ENCODE peak calls at places on chromosomes 12 and 14, in four cellular contexts. One of them, this sample, is unnamed.

GRCh38 chr12:105198961-105199360 is 37.0 kb downstream of the APPL2 start:
- DNase-seq in foreskin fibroblast: no peak
- DNase-seq in HAP-1: no peak
- DNase-seq in neural crest cell: no peak
- DNase-seq in this sample: no peak

GRCh38 chr14:77201696-77202095 is 20.1 kb downstream of the TMEM63C start:
- DNase-seq in foreskin fibroblast: no peak
- DNase-seq in HAP-1: no peak
- DNase-seq in neural crest cell: no peak
- DNase-seq in this sample: no peak

GRCh38 chr12:63164911-63165310 is 13.9 kb upstream of the AVPR1A start:
- DNase-seq in foreskin fibroblast: no peak
- DNase-seq in HAP-1: no peak
- DNase-seq in neural crest cell: no peak
- DNase-seq in this sample: no peak

GRCh38 chr12:28909291-28909690 is 239.8 kb upstream of the FAR2 start:
- DNase-seq in foreskin fibroblast: peak; percentile 59
- DNase-seq in HAP-1: no peak
- DNase-seq in neural crest cell: no peak
- DNase-seq in this sample: no peak

GRCh38 chr12:3273409-3273853 is 196.3 kb downstream of the TSPAN9 start:
- DNase-seq in foreskin fibroblast: peak; percentile 64
- DNase-seq in HAP-1: no peak
- DNase-seq in neural crest cell: no peak
- DNase-seq in this sample: no peak

GRCh38 chr12:25495336-25496097 is 57.6 kb downstream of the LMNTD1 start:
- DNase-seq in foreskin fibroblast: peak; percentile 91
- DNase-seq in HAP-1: no peak
- DNase-seq in neural crest cell: no peak
- DNase-seq in this sample: no peak

GRCh38 chr14:100856056-100856950 is 30.4 kb downstream of the MEG3 start:
- DNase-seq in foreskin fibroblast: no peak
- DNase-seq in HAP-1: no peak
- DNase-seq in neural crest cell: no peak
- DNase-seq in this sample: no peak

GRCh38 chr14:101020971-101021370 is 117.4 kb upstream of the RTL1 start:
- DNase-seq in foreskin fibroblast: no peak
- DNase-seq in HAP-1: no peak
- DNase-seq in neural crest cell: no peak
- DNase-seq in this sample: peak; percentile 64

GRCh38 chr12:41932470-41932991 is 212.1 kb downstream of the GXYLT1 start:
- DNase-seq in foreskin fibroblast: peak; percentile 33
- DNase-seq in HAP-1: peak; percentile 74
- DNase-seq in neural crest cell: peak; percentile 52
- DNase-seq in this sample: no peak

GRCh38 chr12:121560392-121561021 is 20.3 kb downstream of the KDM2B start:
- DNase-seq in foreskin fibroblast: no peak
- DNase-seq in HAP-1: no peak
- DNase-seq in neural crest cell: no peak
- DNase-seq in this sample: no peak

GRCh38 chr14:33720388-33720787 is 230.5 kb downstream of the EGLN3 start:
- DNase-seq in foreskin fibroblast: no peak
- DNase-seq in HAP-1: no peak
- DNase-seq in neural crest cell: no peak
- DNase-seq in this sample: no peak

GRCh38 chr12:16062611-16063010 is 151.5 kb downstream of the DERA start:
- DNase-seq in foreskin fibroblast: no peak
- DNase-seq in HAP-1: no peak
- DNase-seq in neural crest cell: no peak
- DNase-seq in this sample: no peak

GRCh38 chr14:58914271-58914855 is 274.1 kb upstream of the DAAM1 start:
- DNase-seq in foreskin fibroblast: no peak
- DNase-seq in HAP-1: no peak
- DNase-seq in neural crest cell: no peak
- DNase-seq in this sample: no peak

GRCh38 chr14:94099006-94099405 is 11.5 kb upstream of the IFI27 start:
- DNase-seq in foreskin fibroblast: no peak
- DNase-seq in HAP-1: no peak
- DNase-seq in neural crest cell: no peak
- DNase-seq in this sample: peak; percentile 52

GRCh38 chr12:100359248-100359647 is 2.4 kb downstream of the SLC17A8 start:
- DNase-seq in foreskin fibroblast: no peak
- DNase-seq in HAP-1: no peak
- DNase-seq in neural crest cell: no peak
- DNase-seq in this sample: no peak

GRCh38 chr14:81382517-81383225 is 17.5 kb downstream of the STON2 start:
- DNase-seq in foreskin fibroblast: no peak
- DNase-seq in HAP-1: no peak
- DNase-seq in neural crest cell: no peak
- DNase-seq in this sample: no peak

GRCh38 chr14:21385170-21385904 is 1.5 kb upstream of the SUPT16H start:
- DNase-seq in foreskin fibroblast: peak; percentile 7
- DNase-seq in HAP-1: peak; percentile 14
- DNase-seq in neural crest cell: no peak
- DNase-seq in this sample: no peak

GRCh38 chr12:27608890-27609289 is 84.9 kb downstream of the PPFIBP1 start:
- DNase-seq in foreskin fibroblast: no peak
- DNase-seq in HAP-1: no peak
- DNase-seq in neural crest cell: no peak
- DNase-seq in this sample: no peak

GRCh38 chr12:31518680-31519227 is 72.2 kb downstream of the DENND5B start:
- DNase-seq in foreskin fibroblast: peak; percentile 99
- DNase-seq in HAP-1: peak; percentile 53
- DNase-seq in neural crest cell: no peak
- DNase-seq in this sample: no peak

GRCh38 chr12:10497602-10498001 is 8.1 kb upstream of the EIF2S3B start:
- DNase-seq in foreskin fibroblast: no peak
- DNase-seq in HAP-1: no peak
- DNase-seq in neural crest cell: no peak
- DNase-seq in this sample: no peak

GRCh38 chr14:34322940-34323418 is 139.1 kb downstream of the SPTSSA start:
- DNase-seq in foreskin fibroblast: peak; percentile 74
- DNase-seq in HAP-1: peak; percentile 85
- DNase-seq in neural crest cell: peak; percentile 77
- DNase-seq in this sample: no peak

GRCh38 chr12:64088431-64089349 is 133.4 kb downstream of the KICS2 start:
- DNase-seq in foreskin fibroblast: peak; percentile 97
- DNase-seq in HAP-1: peak; percentile 50
- DNase-seq in neural crest cell: no peak
- DNase-seq in this sample: no peak

GRCh38 chr14:52119030-52119429 is 50.2 kb upstream of the NID2 start:
- DNase-seq in foreskin fibroblast: no peak
- DNase-seq in HAP-1: no peak
- DNase-seq in neural crest cell: no peak
- DNase-seq in this sample: no peak

GRCh38 chr12:22318122-22318737 is 16.3 kb downstream of the ST8SIA1 start:
- DNase-seq in foreskin fibroblast: peak; percentile 3
- DNase-seq in HAP-1: no peak
- DNase-seq in neural crest cell: no peak
- DNase-seq in this sample: no peak

GRCh38 chr12:132610051-132610759 is at the start of gene LRCOL1:
- DNase-seq in foreskin fibroblast: peak; percentile 90
- DNase-seq in HAP-1: peak; percentile 42
- DNase-seq in neural crest cell: no peak
- DNase-seq in this sample: no peak

GRCh38 chr12:100868487-100868886 is 73.9 kb downstream of the ANO4 start:
- DNase-seq in foreskin fibroblast: peak; percentile 27
- DNase-seq in HAP-1: no peak
- DNase-seq in neural crest cell: no peak
- DNase-seq in this sample: no peak

GRCh38 chr14:54579606-54580005 is 12.7 kb downstream of the SAMD4A start:
- DNase-seq in foreskin fibroblast: peak; percentile 44
- DNase-seq in HAP-1: no peak
- DNase-seq in neural crest cell: no peak
- DNase-seq in this sample: no peak